ENCODE peak calls at places on chromosomes 4 and X, in eight cellular contexts. One of them, this sample, is unnamed.

GRCh38 chrX:140572724-140573123 is 67.9 kb upstream of the SOX3 start:
- DNase-seq in myocyte: peak; percentile 30
- DNase-seq in aorta: no peak
- DNase-seq in retinal pigment epithelial cell: no peak
- DNase-seq in GM12892: no peak
- DNase-seq in RKO: peak; percentile 60
- DNase-seq in occipital lobe: no peak
- DNase-seq in KG1: no peak
- DNase-seq in this sample: peak; percentile 1

GRCh38 chr4:100421356-100421978 is 96.4 kb downstream of the EMCN start:
- DNase-seq in RKO: peak; percentile 58
- DNase-seq in KG1: no peak
- DNase-seq in GM12892: no peak
- DNase-seq in myocyte: peak; percentile 76
- DNase-seq in retinal pigment epithelial cell: peak; percentile 11
- DNase-seq in aorta: no peak
- DNase-seq in occipital lobe: no peak
- DNase-seq in this sample: no peak

GRCh38 chr4:139912423-139912822 is 241.6 kb downstream of the MAML3 start:
- DNase-seq in GM12892: no peak
- DNase-seq in aorta: no peak
- DNase-seq in retinal pigment epithelial cell: no peak
- DNase-seq in myocyte: no peak
- DNase-seq in occipital lobe: no peak
- DNase-seq in KG1: no peak
- DNase-seq in RKO: no peak
- DNase-seq in this sample: no peak

GRCh38 chrX:72273718-72274117 is 3.3 kb downstream of the RPS4X start:
- DNase-seq in RKO: no peak
- DNase-seq in retinal pigment epithelial cell: no peak
- DNase-seq in KG1: no peak
- DNase-seq in myocyte: no peak
- DNase-seq in aorta: no peak
- DNase-seq in occipital lobe: no peak
- DNase-seq in GM12892: no peak
- DNase-seq in this sample: no peak

GRCh38 chrX:119583431-119584059 is 9.2 kb downstream of the UBE2A start:
- DNase-seq in myocyte: no peak
- DNase-seq in GM12892: no peak
- DNase-seq in RKO: no peak
- DNase-seq in KG1: no peak
- DNase-seq in occipital lobe: no peak
- DNase-seq in retinal pigment epithelial cell: no peak
- DNase-seq in aorta: no peak
- DNase-seq in this sample: no peak

GRCh38 chr4:155307731-155308277 is 69.0 kb downstream of the MAP9 start:
- DNase-seq in GM12892: no peak
- DNase-seq in occipital lobe: no peak
- DNase-seq in aorta: no peak
- DNase-seq in retinal pigment epithelial cell: no peak
- DNase-seq in myocyte: no peak
- DNase-seq in KG1: no peak
- DNase-seq in RKO: no peak
- DNase-seq in this sample: no peak

GRCh38 chr4:751676-752075 is 46.0 kb downstream of the PCGF3 start:
- DNase-seq in occipital lobe: peak; percentile 20
- DNase-seq in myocyte: peak; percentile 83
- DNase-seq in GM12892: no peak
- DNase-seq in KG1: no peak
- DNase-seq in retinal pigment epithelial cell: no peak
- DNase-seq in RKO: no peak
- DNase-seq in aorta: no peak
- DNase-seq in this sample: no peak

GRCh38 chr4:44479731-44480130 is 31.1 kb upstream of the KCTD8 start:
- DNase-seq in retinal pigment epithelial cell: no peak
- DNase-seq in myocyte: no peak
- DNase-seq in aorta: no peak
- DNase-seq in GM12892: no peak
- DNase-seq in occipital lobe: no peak
- DNase-seq in KG1: no peak
- DNase-seq in RKO: no peak
- DNase-seq in this sample: no peak

GRCh38 chrX:110384490-110384889 is 25.8 kb downstream of the RTL9 start:
- DNase-seq in myocyte: peak; percentile 61
- DNase-seq in RKO: peak; percentile 83
- DNase-seq in GM12892: no peak
- DNase-seq in KG1: no peak
- DNase-seq in retinal pigment epithelial cell: no peak
- DNase-seq in occipital lobe: peak; percentile 1
- DNase-seq in aorta: no peak
- DNase-seq in this sample: no peak

GRCh38 chrX:2533424-2533823 is 32.6 kb upstream of the DHRSX start:
- DNase-seq in aorta: no peak
- DNase-seq in occipital lobe: no peak
- DNase-seq in retinal pigment epithelial cell: no peak
- DNase-seq in KG1: no peak
- DNase-seq in myocyte: no peak
- DNase-seq in GM12892: no peak
- DNase-seq in RKO: no peak
- DNase-seq in this sample: no peak

GRCh38 chrX:120604359-120604782 is 470 bp downstream of the MCTS1 start:
- DNase-seq in myocyte: peak; percentile 40
- DNase-seq in aorta: no peak
- DNase-seq in KG1: no peak
- DNase-seq in retinal pigment epithelial cell: peak; percentile 9
- DNase-seq in GM12892: no peak
- DNase-seq in occipital lobe: no peak
- DNase-seq in RKO: peak; percentile 76
- DNase-seq in this sample: peak; percentile 37